ENCODE peak calls at places on chromosomes 16 and 17, in ten cellular contexts. One of them, this sample, is unnamed.

GRCh38 chr17:15928286-15928785 is 16.6 kb upstream of the ADORA2B start:
- DNase-seq in right lobe of liver: no peak
- DNase-seq in A549: no peak
- DNase-seq in IMR-90: no peak
- DNase-seq in stomach: no peak
- DNase-seq in body of pancreas: no peak
- DNase-seq in prostate gland: no peak
- DNase-seq in uterus: no peak
- DNase-seq in suprapubic skin: no peak
- DNase-seq in H1: no peak
- DNase-seq in this sample: no peak

GRCh38 chr17:74485012-74485743 is 18.7 kb downstream of the CD300A start:
- DNase-seq in right lobe of liver: peak
- DNase-seq in body of pancreas: no peak
- DNase-seq in stomach: peak
- DNase-seq in prostate gland: no peak
- DNase-seq in suprapubic skin: peak
- DNase-seq in H1: no peak
- DNase-seq in IMR-90: no peak
- DNase-seq in uterus: no peak
- DNase-seq in A549: no peak
- DNase-seq in this sample: no peak

GRCh38 chr16:77183137-77183536 is 7.9 kb upstream of the MON1B start:
- DNase-seq in stomach: no peak
- DNase-seq in uterus: no peak
- DNase-seq in A549: no peak
- DNase-seq in right lobe of liver: no peak
- DNase-seq in body of pancreas: no peak
- DNase-seq in H1: no peak
- DNase-seq in suprapubic skin: no peak
- DNase-seq in prostate gland: no peak
- DNase-seq in IMR-90: peak
- DNase-seq in this sample: no peak

GRCh38 chr16:67528870-67529638 is 425 bp downstream of the RIPOR1 start:
- DNase-seq in stomach: no peak
- DNase-seq in H1: peak
- DNase-seq in uterus: peak
- DNase-seq in suprapubic skin: no peak
- DNase-seq in right lobe of liver: peak
- DNase-seq in prostate gland: no peak
- DNase-seq in IMR-90: peak
- DNase-seq in body of pancreas: peak
- DNase-seq in A549: peak
- DNase-seq in this sample: no peak

GRCh38 chr17:70919241-70919640 is 749.9 kb downstream of the KCNJ2 start:
- DNase-seq in suprapubic skin: no peak
- DNase-seq in right lobe of liver: no peak
- DNase-seq in IMR-90: peak
- DNase-seq in stomach: no peak
- DNase-seq in body of pancreas: no peak
- DNase-seq in H1: no peak
- DNase-seq in uterus: no peak
- DNase-seq in prostate gland: no peak
- DNase-seq in A549: no peak
- DNase-seq in this sample: no peak

GRCh38 chr16:62035115-62036092 is 834 bp downstream of the CDH8 start:
- DNase-seq in stomach: no peak
- DNase-seq in body of pancreas: no peak
- DNase-seq in IMR-90: no peak
- DNase-seq in uterus: no peak
- DNase-seq in A549: no peak
- DNase-seq in H1: peak
- DNase-seq in suprapubic skin: no peak
- DNase-seq in right lobe of liver: no peak
- DNase-seq in prostate gland: no peak
- DNase-seq in this sample: no peak

GRCh38 chr16:66248096-66248495 is 118.4 kb upstream of the CDH5 start:
- DNase-seq in H1: no peak
- DNase-seq in body of pancreas: peak
- DNase-seq in A549: no peak
- DNase-seq in prostate gland: no peak
- DNase-seq in uterus: peak
- DNase-seq in right lobe of liver: no peak
- DNase-seq in IMR-90: peak
- DNase-seq in suprapubic skin: no peak
- DNase-seq in stomach: peak
- DNase-seq in this sample: peak

GRCh38 chr17:4140125-4140524 is 2.7 kb downstream of the ZZEF1 start:
- DNase-seq in suprapubic skin: no peak
- DNase-seq in right lobe of liver: no peak
- DNase-seq in prostate gland: no peak
- DNase-seq in stomach: no peak
- DNase-seq in uterus: no peak
- DNase-seq in body of pancreas: no peak
- DNase-seq in H1: no peak
- DNase-seq in A549: no peak
- DNase-seq in IMR-90: no peak
- DNase-seq in this sample: no peak

GRCh38 chr17:83125515-83126274 is 46.3 kb downstream of the METRNL start:
- DNase-seq in suprapubic skin: peak
- DNase-seq in H1: no peak
- DNase-seq in right lobe of liver: peak
- DNase-seq in body of pancreas: peak
- DNase-seq in stomach: no peak
- DNase-seq in A549: no peak
- DNase-seq in IMR-90: no peak
- DNase-seq in uterus: no peak
- DNase-seq in prostate gland: no peak
- DNase-seq in this sample: no peak

GRCh38 chr17:20961551-20961950 is 81.3 kb downstream of the USP22 start:
- DNase-seq in H1: no peak
- DNase-seq in A549: no peak
- DNase-seq in suprapubic skin: no peak
- DNase-seq in IMR-90: no peak
- DNase-seq in prostate gland: no peak
- DNase-seq in body of pancreas: no peak
- DNase-seq in uterus: no peak
- DNase-seq in stomach: no peak
- DNase-seq in right lobe of liver: no peak
- DNase-seq in this sample: no peak

GRCh38 chr16:86520317-86521210 is 10.2 kb downstream of the FOXF1 start:
- DNase-seq in prostate gland: no peak
- DNase-seq in stomach: no peak
- DNase-seq in uterus: no peak
- DNase-seq in right lobe of liver: no peak
- DNase-seq in body of pancreas: no peak
- DNase-seq in A549: no peak
- DNase-seq in IMR-90: peak
- DNase-seq in H1: no peak
- DNase-seq in suprapubic skin: no peak
- DNase-seq in this sample: no peak
- TF ChIP-seq CTCF in prostate gland: no peak
- TF ChIP-seq CTCF in stomach: no peak
- TF ChIP-seq CTCF in uterus: no peak
- TF ChIP-seq CTCF in right lobe of liver: no peak
- TF ChIP-seq CTCF in body of pancreas: no peak
- TF ChIP-seq CTCF in A549: no peak
- TF ChIP-seq CTCF in IMR-90: no peak
- TF ChIP-seq CTCF in H1: no peak
- TF ChIP-seq CTCF in suprapubic skin: no peak
- TF ChIP-seq CTCF in this sample: no peak

GRCh38 chr16:70774261-70774660 is 26.7 kb downstream of the VAC14 start:
- DNase-seq in H1: no peak
- DNase-seq in body of pancreas: no peak
- DNase-seq in right lobe of liver: no peak
- DNase-seq in prostate gland: no peak
- DNase-seq in A549: no peak
- DNase-seq in IMR-90: no peak
- DNase-seq in stomach: no peak
- DNase-seq in suprapubic skin: no peak
- DNase-seq in uterus: no peak
- DNase-seq in this sample: no peak

GRCh38 chr16:70769761-70770160 is 31.2 kb downstream of the VAC14 start:
- DNase-seq in stomach: no peak
- DNase-seq in IMR-90: no peak
- DNase-seq in body of pancreas: no peak
- DNase-seq in prostate gland: no peak
- DNase-seq in A549: no peak
- DNase-seq in suprapubic skin: no peak
- DNase-seq in right lobe of liver: no peak
- DNase-seq in uterus: no peak
- DNase-seq in H1: no peak
- DNase-seq in this sample: no peak

GRCh38 chr16:70770968-70771552 is 29.9 kb downstream of the VAC14 start:
- DNase-seq in body of pancreas: peak
- DNase-seq in stomach: peak
- DNase-seq in suprapubic skin: no peak
- DNase-seq in A549: peak
- DNase-seq in right lobe of liver: peak
- DNase-seq in H1: peak
- DNase-seq in prostate gland: peak
- DNase-seq in uterus: peak
- DNase-seq in IMR-90: peak
- DNase-seq in this sample: peak

GRCh38 chr16:70770291-70770967 is 30.5 kb downstream of the VAC14 start:
- DNase-seq in prostate gland: no peak
- DNase-seq in H1: no peak
- DNase-seq in suprapubic skin: no peak
- DNase-seq in stomach: no peak
- DNase-seq in uterus: no peak
- DNase-seq in right lobe of liver: no peak
- DNase-seq in body of pancreas: no peak
- DNase-seq in A549: peak
- DNase-seq in IMR-90: no peak
- DNase-seq in this sample: no peak

DNA sequence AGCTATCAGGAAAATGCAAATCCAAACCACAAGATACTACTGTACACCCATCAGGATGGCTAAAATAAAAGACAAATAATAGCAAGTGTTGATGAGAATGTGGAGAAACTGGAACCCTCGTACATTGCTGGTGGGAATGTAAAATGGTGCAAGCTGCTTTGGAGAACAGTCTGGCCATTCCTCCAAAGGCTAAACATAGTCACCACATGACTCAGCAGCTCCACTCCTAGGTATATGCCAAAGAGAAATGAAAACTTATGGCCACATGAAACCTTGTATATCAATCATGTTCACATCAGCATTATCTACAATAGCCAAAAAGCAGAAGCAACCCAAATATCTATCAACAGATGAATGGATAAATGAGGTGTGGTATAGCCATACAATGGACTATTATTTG is 28.5 kb downstream of the VAC14 start:
- DNase-seq in body of pancreas: no peak
- DNase-seq in stomach: no peak
- DNase-seq in IMR-90: peak
- DNase-seq in A549: no peak
- DNase-seq in uterus: no peak
- DNase-seq in H1: no peak
- DNase-seq in prostate gland: no peak
- DNase-seq in suprapubic skin: no peak
- DNase-seq in right lobe of liver: no peak
- DNase-seq in this sample: no peak
- H3K27ac ChIP-seq in body of pancreas: no peak
- H3K27ac ChIP-seq in stomach: no peak
- H3K27ac ChIP-seq in IMR-90: no peak
- H3K27ac ChIP-seq in A549: no peak
- H3K27ac ChIP-seq in uterus: no peak
- H3K27ac ChIP-seq in H1: no peak
- H3K27ac ChIP-seq in prostate gland: no peak
- H3K27ac ChIP-seq in suprapubic skin: no peak
- H3K27ac ChIP-seq in right lobe of liver: no peak
- H3K27ac ChIP-seq in this sample: no peak

GRCh38 chr16:89700649-89701424 is 668 bp downstream of the SPATA2L start:
- DNase-seq in suprapubic skin: peak
- DNase-seq in stomach: peak
- DNase-seq in right lobe of liver: peak
- DNase-seq in H1: peak
- DNase-seq in body of pancreas: peak
- DNase-seq in prostate gland: peak
- DNase-seq in uterus: peak
- DNase-seq in A549: peak
- DNase-seq in IMR-90: peak
- DNase-seq in this sample: peak

GRCh38 chr16:89697161-89697615 is 4.3 kb downstream of the SPATA2L start:
- DNase-seq in H1: no peak
- DNase-seq in A549: no peak
- DNase-seq in body of pancreas: peak
- DNase-seq in prostate gland: no peak
- DNase-seq in right lobe of liver: no peak
- DNase-seq in IMR-90: no peak
- DNase-seq in stomach: no peak
- DNase-seq in uterus: no peak
- DNase-seq in suprapubic skin: no peak
- DNase-seq in this sample: no peak

GRCh38 chr16:89701425-89702406 is at the start of gene SPATA2L:
- DNase-seq in body of pancreas: peak
- DNase-seq in right lobe of liver: peak
- DNase-seq in IMR-90: peak
- DNase-seq in suprapubic skin: peak
- DNase-seq in A549: peak
- DNase-seq in H1: peak
- DNase-seq in prostate gland: peak
- DNase-seq in uterus: peak
- DNase-seq in stomach: peak
- DNase-seq in this sample: peak

GRCh38 chr16:89697616-89698331 is 3.7 kb downstream of the SPATA2L start:
- DNase-seq in prostate gland: no peak
- DNase-seq in body of pancreas: no peak
- DNase-seq in H1: no peak
- DNase-seq in stomach: no peak
- DNase-seq in suprapubic skin: no peak
- DNase-seq in right lobe of liver: no peak
- DNase-seq in uterus: no peak
- DNase-seq in IMR-90: no peak
- DNase-seq in A549: no peak
- DNase-seq in this sample: no peak

GRCh38 chr16:89700100-89700648 is 1.3 kb downstream of the SPATA2L start:
- DNase-seq in uterus: peak
- DNase-seq in stomach: peak
- DNase-seq in body of pancreas: peak
- DNase-seq in suprapubic skin: peak
- DNase-seq in IMR-90: peak
- DNase-seq in H1: peak
- DNase-seq in A549: peak
- DNase-seq in right lobe of liver: peak
- DNase-seq in prostate gland: peak
- DNase-seq in this sample: peak
- TF ChIP-seq POLR2A in uterus: peak
- TF ChIP-seq POLR2A in stomach: no peak
- TF ChIP-seq POLR2A in body of pancreas: peak
- TF ChIP-seq POLR2A in suprapubic skin: no peak
- TF ChIP-seq POLR2A in IMR-90: peak
- TF ChIP-seq POLR2A in H1: no peak
- TF ChIP-seq POLR2A in A549: no peak
- TF ChIP-seq POLR2A in right lobe of liver: peak
- TF ChIP-seq POLR2A in prostate gland: peak
- TF ChIP-seq POLR2A in this sample: no peak

DNA sequence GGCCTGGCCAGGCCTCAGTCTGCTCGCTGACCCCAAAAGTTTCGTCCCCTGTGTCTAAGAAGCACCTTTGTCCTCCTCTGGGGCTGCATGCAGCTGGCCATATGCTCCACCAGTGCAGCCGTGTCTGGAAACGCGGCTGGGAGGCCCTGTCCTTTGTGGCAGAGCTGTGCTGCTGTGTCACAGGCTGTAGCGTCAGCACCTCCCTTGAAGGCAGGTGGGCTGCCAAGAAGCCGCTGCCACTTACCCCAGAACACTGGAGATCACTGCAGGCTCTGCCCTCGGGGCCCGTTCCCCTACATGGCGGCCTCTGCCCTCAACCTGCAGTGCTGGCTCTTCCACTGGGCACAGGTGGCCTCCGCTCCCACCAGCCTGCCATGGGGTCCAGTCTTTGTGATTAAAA is 15.7 kb upstream of the MC1R start:
- DNase-seq in suprapubic skin: no peak
- DNase-seq in uterus: no peak
- DNase-seq in IMR-90: no peak
- DNase-seq in prostate gland: no peak
- DNase-seq in H1: no peak
- DNase-seq in body of pancreas: no peak
- DNase-seq in A549: no peak
- DNase-seq in stomach: no peak
- DNase-seq in right lobe of liver: no peak
- DNase-seq in this sample: no peak
- TF ChIP-seq CTCF in suprapubic skin: no peak
- TF ChIP-seq CTCF in uterus: no peak
- TF ChIP-seq CTCF in IMR-90: no peak
- TF ChIP-seq CTCF in prostate gland: no peak
- TF ChIP-seq CTCF in H1: no peak
- TF ChIP-seq CTCF in body of pancreas: no peak
- TF ChIP-seq CTCF in A549: no peak
- TF ChIP-seq CTCF in stomach: no peak
- TF ChIP-seq CTCF in right lobe of liver: no peak
- TF ChIP-seq CTCF in this sample: no peak